ENCODE peak calls at places on chromosomes 12 and 14, in four cellular contexts. One of them, this sample, is unnamed.

GRCh38 chr14:57871487-57872080 is 5.7 kb upstream of the SLC35F4 start:
- DNase-seq in IMR-90: peak
- DNase-seq in upper lobe of left lung: no peak
- DNase-seq in stomach: no peak
- DNase-seq in this sample: no peak

GRCh38 chr12:118979763-118980406 is 1.5 kb upstream of the SRRM4 start:
- DNase-seq in IMR-90: peak
- DNase-seq in upper lobe of left lung: peak
- DNase-seq in stomach: peak
- DNase-seq in this sample: no peak

GRCh38 chr12:18250313-18250916 is 10.9 kb upstream of the PIK3C2G start:
- DNase-seq in IMR-90: peak
- DNase-seq in upper lobe of left lung: no peak
- DNase-seq in stomach: no peak
- DNase-seq in this sample: peak

GRCh38 chr14:24605435-24606190 is 3.9 kb downstream of the GZMH start:
- DNase-seq in IMR-90: no peak
- DNase-seq in upper lobe of left lung: peak
- DNase-seq in stomach: peak
- DNase-seq in this sample: peak

GRCh38 chr12:109221277-109221931 is 87.7 kb downstream of the FOXN4 start:
- DNase-seq in IMR-90: no peak
- DNase-seq in upper lobe of left lung: no peak
- DNase-seq in stomach: no peak
- DNase-seq in this sample: no peak

GRCh38 chr14:24279301-24280186 is 8.1 kb upstream of the RABGGTA start:
- DNase-seq in IMR-90: no peak
- DNase-seq in upper lobe of left lung: peak
- DNase-seq in stomach: no peak
- DNase-seq in this sample: no peak

GRCh38 chr12:11785722-11786121 is 136.2 kb downstream of the ETV6 start:
- DNase-seq in IMR-90: peak
- DNase-seq in upper lobe of left lung: no peak
- DNase-seq in stomach: no peak
- DNase-seq in this sample: no peak

GRCh38 chr12:39240573-39240972 is 202.3 kb downstream of the KIF21A start:
- DNase-seq in IMR-90: no peak
- DNase-seq in upper lobe of left lung: no peak
- DNase-seq in stomach: no peak
- DNase-seq in this sample: no peak

GRCh38 chr14:105846312-105846711 is 319.9 kb downstream of the TMEM121 start:
- DNase-seq in IMR-90: no peak
- DNase-seq in upper lobe of left lung: peak
- DNase-seq in stomach: no peak
- DNase-seq in this sample: no peak

GRCh38 chr14:61695695-61696527 is 598 bp downstream of the HIF1A start:
- DNase-seq in IMR-90: peak
- DNase-seq in upper lobe of left lung: peak
- DNase-seq in stomach: peak
- DNase-seq in this sample: peak

GRCh38 chr12:13116259-13116658 is 12.8 kb upstream of the GSG1 start:
- DNase-seq in IMR-90: no peak
- DNase-seq in upper lobe of left lung: no peak
- DNase-seq in stomach: no peak
- DNase-seq in this sample: no peak

GRCh38 chr12:104691661-104692334 is 235.1 kb downstream of the CHST11 start:
- DNase-seq in IMR-90: no peak
- DNase-seq in upper lobe of left lung: no peak
- DNase-seq in stomach: no peak
- DNase-seq in this sample: no peak

GRCh38 chr12:95622879-95623278 is 71.6 kb upstream of the USP44 start:
- DNase-seq in IMR-90: no peak
- DNase-seq in upper lobe of left lung: no peak
- DNase-seq in stomach: no peak
- DNase-seq in this sample: no peak

GRCh38 chr12:72264548-72265175 is 7.5 kb upstream of the TRHDE start:
- DNase-seq in IMR-90: peak
- DNase-seq in upper lobe of left lung: no peak
- DNase-seq in stomach: no peak
- DNase-seq in this sample: no peak

GRCh38 chr12:109053382-109054123 is 1.2 kb downstream of the USP30 start:
- DNase-seq in IMR-90: no peak
- DNase-seq in upper lobe of left lung: no peak
- DNase-seq in stomach: no peak
- DNase-seq in this sample: no peak

GRCh38 chr12:110304061-110304551 is 23.1 kb downstream of the ATP2A2 start:
- DNase-seq in IMR-90: peak
- DNase-seq in upper lobe of left lung: no peak
- DNase-seq in stomach: no peak
- DNase-seq in this sample: no peak

GRCh38 chr14:95535226-95536021 is 574 bp downstream of the GLRX5 start:
- DNase-seq in IMR-90: no peak
- DNase-seq in upper lobe of left lung: no peak
- DNase-seq in stomach: no peak
- DNase-seq in this sample: no peak

GRCh38 chr14:45699451-45699850 is 446.4 kb upstream of the MIS18BP1 start:
- DNase-seq in IMR-90: no peak
- DNase-seq in upper lobe of left lung: no peak
- DNase-seq in stomach: no peak
- DNase-seq in this sample: no peak

GRCh38 chr12:42735869-42736361 is 146.4 kb upstream of the PRICKLE1 start:
- DNase-seq in IMR-90: no peak
- DNase-seq in upper lobe of left lung: no peak
- DNase-seq in stomach: no peak
- DNase-seq in this sample: no peak

GRCh38 chr14:102893452-102893851 is 29.0 kb upstream of the AMN start:
- DNase-seq in IMR-90: peak
- DNase-seq in upper lobe of left lung: peak
- DNase-seq in stomach: peak
- DNase-seq in this sample: peak

GRCh38 chr14:83992857-83993256 is 1537.1 kb upstream of the FLRT2 start:
- DNase-seq in IMR-90: peak
- DNase-seq in upper lobe of left lung: no peak
- DNase-seq in stomach: no peak
- DNase-seq in this sample: no peak

GRCh38 chr12:106839343-106839742 is 64.9 kb downstream of the RIC8B start:
- DNase-seq in IMR-90: no peak
- DNase-seq in upper lobe of left lung: no peak
- DNase-seq in stomach: no peak
- DNase-seq in this sample: no peak

GRCh38 chr14:63867926-63868921 is 15.4 kb downstream of the SYNE2 start:
- DNase-seq in IMR-90: peak
- DNase-seq in upper lobe of left lung: no peak
- DNase-seq in stomach: no peak
- DNase-seq in this sample: no peak

GRCh38 chr14:71497645-71498086 is 434.6 kb upstream of the RGS6 start:
- DNase-seq in IMR-90: peak
- DNase-seq in upper lobe of left lung: no peak
- DNase-seq in stomach: no peak
- DNase-seq in this sample: no peak

GRCh38 chr12:81759215-81759991 is at the start of gene PPFIA2:
- DNase-seq in IMR-90: peak
- DNase-seq in upper lobe of left lung: peak
- DNase-seq in stomach: no peak
- DNase-seq in this sample: no peak

GRCh38 chr12:93468008-93468371 is 676 bp downstream of the MRPL42 start:
- DNase-seq in IMR-90: no peak
- DNase-seq in upper lobe of left lung: no peak
- DNase-seq in stomach: no peak
- DNase-seq in this sample: no peak

DNA sequence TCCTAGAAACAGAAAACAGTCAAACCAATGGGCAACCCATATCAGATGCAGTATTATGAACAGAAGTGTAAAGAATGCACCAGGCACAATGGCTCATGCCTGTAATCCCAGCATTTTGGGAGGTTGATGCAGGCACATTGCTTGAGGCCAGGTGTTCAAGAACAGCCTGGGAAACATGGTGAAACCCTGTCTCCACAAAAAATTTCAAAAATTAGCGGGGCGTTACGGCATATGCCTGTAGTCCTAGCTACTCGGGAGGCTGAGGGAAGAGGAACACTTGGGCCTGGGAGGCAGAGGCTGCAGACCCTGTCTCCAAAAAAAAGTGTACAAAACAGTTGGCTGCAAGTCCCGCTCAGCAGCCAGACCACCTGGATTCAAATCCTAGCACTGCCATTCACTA is 4.9 kb downstream of the PXN start:
- DNase-seq in IMR-90: no peak
- DNase-seq in upper lobe of left lung: no peak
- DNase-seq in stomach: no peak
- DNase-seq in this sample: no peak
- H3K27ac ChIP-seq in IMR-90: no peak
- H3K27ac ChIP-seq in upper lobe of left lung: no peak
- H3K27ac ChIP-seq in stomach: no peak
- H3K27ac ChIP-seq in this sample: peak

GRCh38 chr12:56636118-56636674 is 6.1 kb upstream of the BAZ2A start:
- DNase-seq in IMR-90: peak
- DNase-seq in upper lobe of left lung: peak
- DNase-seq in stomach: peak
- DNase-seq in this sample: peak
- TF ChIP-seq POLR2A in IMR-90: peak
- TF ChIP-seq POLR2A in upper lobe of left lung: peak
- TF ChIP-seq POLR2A in stomach: no peak
- TF ChIP-seq POLR2A in this sample: peak

GRCh38 chr12:17038923-17039322 is 433.0 kb upstream of the LMO3 start:
- DNase-seq in IMR-90: no peak
- DNase-seq in upper lobe of left lung: no peak
- DNase-seq in stomach: no peak
- DNase-seq in this sample: no peak
- H3K27ac ChIP-seq in IMR-90: no peak
- H3K27ac ChIP-seq in upper lobe of left lung: no peak
- H3K27ac ChIP-seq in stomach: no peak
- H3K27ac ChIP-seq in this sample: no peak

GRCh38 chr12:57462307-57463253 is 3.0 kb downstream of the GLI1 start:
- DNase-seq in IMR-90: peak
- DNase-seq in upper lobe of left lung: peak
- DNase-seq in stomach: peak
- DNase-seq in this sample: peak
- TF ChIP-seq POLR2A in IMR-90: no peak
- TF ChIP-seq POLR2A in upper lobe of left lung: no peak
- TF ChIP-seq POLR2A in stomach: no peak
- TF ChIP-seq POLR2A in this sample: no peak

This sample was measured in tibial nerve.